ENCODE peak calls at places on chromosomes 13 and 19, in seven cellular contexts. K is SK-N-SH, H is vagina, S is GM23338, Y is GM12891, F is esophagus muscularis mucosa, V is sigmoid colon. R is an unnamed sample.

GRCh38 chr13:109447667-109448066 is 338.7 kb downstream of the IRS2 start:
- DNase-seq in K (no peak), H (no peak), S (no peak), Y (no peak), F (no peak), V (no peak), R (no peak)

GRCh38 chr13:50334944-50335343 is 319.7 kb downstream of the KCNRG start:
- DNase-seq in K (no peak), H (no peak), S (no peak), Y (no peak), F (no peak), V (no peak), R (no peak)

GRCh38 chr19:1847684-1848398 is 442 bp downstream of the REXO1 start:
- DNase-seq in K (peak), H (no peak), S (peak), Y (no peak), F (no peak), V (no peak), R (no peak)

GRCh38 chr13:24355103-24355502 is 45.7 kb downstream of the C1QTNF9 start:
- DNase-seq in K (no peak), H (no peak), S (no peak), Y (no peak), F (peak), V (no peak), R (no peak)

GRCh38 chr13:30880756-30881155 is 25.3 kb upstream of the MEDAG start:
- DNase-seq in K (no peak), H (peak), S (no peak), Y (no peak), F (no peak), V (no peak), R (no peak)

GRCh38 chr19:2848625-2849024 is 7.3 kb downstream of the ZNF555 start:
- DNase-seq in K (no peak), H (no peak), S (no peak), Y (no peak), F (no peak), V (no peak), R (no peak)

GRCh38 chr19:1618157-1619093 is 13.2 kb upstream of the UQCR11 start:
- DNase-seq in K (peak), H (no peak), S (peak), Y (peak), F (no peak), V (no peak), R (no peak)

GRCh38 chr13:97798836-97799235 is 154.6 kb upstream of the IPO5 start:
- DNase-seq in K (no peak), H (no peak), S (no peak), Y (no peak), F (no peak), V (no peak), R (no peak)

DNA sequence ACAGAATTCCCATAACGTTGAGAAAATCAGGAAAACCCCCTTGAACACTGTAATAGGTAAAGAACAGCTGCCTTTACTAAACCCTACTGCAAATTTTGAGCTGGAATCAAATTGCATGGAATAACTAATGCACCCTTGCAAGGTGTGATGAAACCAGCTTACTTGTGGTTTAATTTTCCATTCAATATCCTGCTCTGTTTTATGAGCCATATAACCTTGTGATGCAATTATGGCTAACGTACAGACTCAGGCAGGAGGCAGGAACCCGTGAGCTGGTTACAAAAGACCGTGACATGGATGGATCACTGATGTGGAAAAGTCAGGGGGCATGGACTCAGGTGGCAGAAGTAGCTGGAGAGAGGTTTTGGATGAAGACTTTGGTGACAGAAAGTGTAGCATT is 438.6 kb downstream of the COG6 start:
- DNase-seq in K (no peak), H (no peak), S (no peak), Y (no peak), F (no peak), V (no peak), R (no peak)
- TF ChIP-seq POLR2AphosphoS5 in K (no peak), H (no peak), S (no peak), Y (no peak), F (no peak), V (no peak), R (no peak)

GRCh38 chr19:55453861-55454260 is 7.6 kb downstream of the ISOC2 start:
- DNase-seq in K (no peak), H (no peak), S (no peak), Y (no peak), F (no peak), V (no peak), R (no peak)

GRCh38 chr19:55454787-55455243 is 6.6 kb downstream of the ISOC2 start:
- DNase-seq in K (peak), H (no peak), S (peak), Y (no peak), F (no peak), V (no peak), R (no peak)

GRCh38 chr19:55457683-55458457 is 3.6 kb downstream of the ISOC2 start:
- DNase-seq in K (no peak), H (no peak), S (no peak), Y (no peak), F (no peak), V (peak), R (no peak)

GRCh38 chr19:55456347-55456746 is 5.1 kb downstream of the ISOC2 start:
- DNase-seq in K (no peak), H (no peak), S (no peak), Y (no peak), F (no peak), V (no peak), R (no peak)

DNA sequence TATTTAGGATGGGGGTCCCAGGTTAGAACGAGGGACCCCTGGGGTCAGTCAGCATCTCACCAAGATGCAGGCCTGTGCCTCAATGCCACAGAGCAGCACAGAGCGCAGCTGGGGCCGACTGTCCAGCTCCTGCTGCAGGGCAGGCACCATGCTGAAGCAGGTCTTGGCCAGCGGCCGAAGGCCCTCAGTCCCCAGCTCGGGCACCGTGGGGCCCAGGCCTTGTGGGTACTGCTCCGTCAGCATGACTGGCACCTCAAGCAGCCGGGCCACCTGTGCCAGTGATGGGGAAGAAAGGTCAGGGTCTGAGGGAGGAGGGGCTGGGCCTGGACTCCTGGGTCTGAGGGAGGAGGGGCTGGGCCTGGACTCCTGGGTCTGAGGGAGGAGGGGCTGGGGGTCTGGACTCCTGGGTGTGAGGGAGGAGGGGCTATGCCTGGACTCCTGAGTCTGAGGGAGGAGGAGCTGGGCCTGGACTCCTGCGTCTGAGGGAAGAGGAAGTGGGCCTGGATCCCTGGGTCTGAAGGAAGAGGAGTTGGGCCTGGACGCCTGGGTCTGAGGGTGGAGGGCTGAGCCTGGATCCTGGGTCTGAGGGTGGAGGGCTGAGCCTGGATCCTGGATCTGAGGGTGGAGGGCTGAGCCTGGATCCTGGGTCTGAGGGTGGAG is 5.7 kb downstream of the ISOC2 start:
- DNase-seq in K (no peak), H (no peak), S (no peak), Y (no peak), F (no peak), V (no peak), R (no peak)
- TF ChIP-seq POLR2AphosphoS5 in K (no peak), H (no peak), S (no peak), Y (no peak), F (no peak), V (no peak), R (no peak)

GRCh38 chr19:14114854-14115253 is 2.7 kb downstream of the PRKACA start:
- DNase-seq in K (peak), H (no peak), S (peak), Y (no peak), F (no peak), V (peak), R (no peak)
- TF ChIP-seq POLR2AphosphoS5 in K (no peak), H (no peak), S (no peak), Y (no peak), F (no peak), V (no peak), R (no peak)

GRCh38 chr13:51449018-51449417 is 3.8 kb downstream of the INTS6 start:
- DNase-seq in K (no peak), H (no peak), S (no peak), Y (no peak), F (no peak), V (no peak), R (no peak)
- TF ChIP-seq POLR2AphosphoS5 in K (no peak), H (no peak), S (no peak), Y (no peak), F (no peak), V (no peak), R (no peak)

DNA sequence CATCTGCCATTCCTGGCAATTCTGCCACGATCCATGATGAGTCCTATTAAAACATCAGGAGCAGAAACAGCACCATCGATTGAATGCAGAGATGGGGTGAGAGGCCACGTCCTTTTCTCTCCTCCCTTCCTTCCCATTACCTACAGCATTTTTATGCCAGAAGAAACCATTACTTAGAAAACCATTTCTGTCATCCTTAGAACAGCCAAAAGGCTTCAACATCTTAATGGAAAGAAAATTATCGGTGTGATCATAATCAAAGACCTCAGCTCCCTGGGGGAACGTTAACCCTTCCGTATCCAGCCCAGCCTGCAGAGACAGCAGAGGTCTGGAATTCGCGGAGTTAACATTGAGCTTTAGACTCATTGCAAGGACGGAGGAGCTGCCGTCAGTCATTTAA is 55.9 kb upstream of the SIAH3 start:
- DNase-seq in K (no peak), H (no peak), S (no peak), Y (no peak), F (no peak), V (no peak), R (no peak)
- TF ChIP-seq POLR2AphosphoS5 in K (no peak), H (no peak), S (no peak), Y (no peak), F (no peak), V (no peak), R (no peak)

DNA sequence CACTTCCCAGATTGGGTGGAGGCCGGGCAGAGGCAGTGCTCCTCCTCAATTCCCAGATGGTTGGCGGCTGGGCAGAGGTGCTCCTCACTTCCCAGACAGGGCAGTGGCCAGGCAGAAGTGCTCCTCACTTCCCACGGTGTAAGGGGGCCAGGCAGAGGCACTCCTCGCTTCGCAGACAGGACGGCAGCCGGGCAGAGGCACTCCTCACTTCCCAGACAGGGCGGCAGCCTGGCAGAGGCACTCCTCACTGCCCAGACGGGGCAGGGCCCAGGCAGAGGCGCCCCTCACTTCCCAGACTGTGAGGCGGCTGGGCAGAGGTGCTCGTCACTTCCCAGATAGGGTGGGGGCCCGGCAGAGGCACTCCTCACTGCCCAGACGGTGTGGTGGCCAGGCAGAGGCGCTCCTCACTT is 36.6 kb upstream of the SLAIN1 start:
- DNase-seq in K (no peak), H (no peak), S (no peak), Y (no peak), F (no peak), V (no peak), R (no peak)
- TF ChIP-seq POLR2AphosphoS5 in K (no peak), H (no peak), S (no peak), Y (no peak), F (no peak), V (no peak), R (no peak)

GRCh38 chr13:36819064-36819810 is at the start of gene RFXAP:
- DNase-seq in K (peak), H (no peak), S (peak), Y (peak), F (peak), V (peak), R (peak)
- TF ChIP-seq POLR2AphosphoS5 in K (peak), H (peak), S (peak), Y (no peak), F (peak), V (peak), R (no peak)

DNA sequence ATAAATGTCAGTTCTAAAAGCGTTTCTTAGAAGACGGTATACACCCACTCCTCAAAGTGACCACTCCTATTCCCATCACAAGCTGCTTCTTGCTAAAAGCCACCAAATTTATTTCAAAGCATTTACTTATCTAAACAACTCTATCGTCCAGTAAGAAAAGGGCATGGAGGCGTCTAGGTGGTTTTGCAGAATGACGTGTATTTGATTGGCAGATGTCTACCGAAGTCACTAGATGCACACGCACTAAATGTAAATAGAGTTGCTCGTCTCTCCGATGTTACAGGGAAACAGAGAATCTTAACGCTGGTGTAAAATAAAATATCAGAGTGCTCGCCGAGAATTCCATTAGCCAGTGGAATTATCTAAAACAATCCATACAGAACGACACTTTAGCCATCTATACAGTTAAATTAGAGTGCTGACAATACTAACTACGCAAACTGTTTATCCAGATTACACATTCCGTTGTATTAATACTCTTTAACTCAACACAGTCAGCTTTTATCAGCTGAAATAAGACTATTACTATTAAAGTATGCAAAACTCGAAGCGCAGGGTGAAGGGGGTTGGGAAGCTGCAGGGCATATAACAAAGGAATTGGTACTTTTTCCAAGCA is 1.9 kb downstream of the KLF12 start:
- DNase-seq in K (no peak), H (no peak), S (peak), Y (no peak), F (no peak), V (no peak), R (no peak)
- TF ChIP-seq POLR2AphosphoS5 in K (no peak), H (no peak), S (no peak), Y (no peak), F (no peak), V (no peak), R (no peak)

GRCh38 chr19:54152878-54153524 is 6.5 kb downstream of the LENG1 start:
- DNase-seq in K (no peak), H (no peak), S (no peak), Y (no peak), F (no peak), V (no peak), R (no peak)

GRCh38 chr19:54156490-54156889 is 3.0 kb downstream of the LENG1 start:
- DNase-seq in K (no peak), H (no peak), S (no peak), Y (no peak), F (no peak), V (no peak), R (no peak)

GRCh38 chr19:54153731-54154326 is 5.7 kb downstream of the LENG1 start:
- DNase-seq in K (no peak), H (no peak), S (no peak), Y (no peak), F (no peak), V (no peak), R (no peak)

GRCh38 chr19:54155694-54156093 is 3.8 kb downstream of the LENG1 start:
- DNase-seq in K (no peak), H (no peak), S (peak), Y (no peak), F (no peak), V (no peak), R (no peak)

GRCh38 chr19:54154603-54155345 is 4.7 kb downstream of the LENG1 start:
- DNase-seq in K (no peak), H (no peak), S (no peak), Y (no peak), F (no peak), V (no peak), R (no peak)
- TF ChIP-seq POLR2AphosphoS5 in K (no peak), H (no peak), S (no peak), Y (no peak), F (no peak), V (no peak), R (no peak)

GRCh38 chr19:55053735-55054134 is 9.2 kb downstream of the RDH13 start:
- DNase-seq in K (no peak), H (no peak), S (no peak), Y (no peak), F (no peak), V (no peak), R (no peak)

GRCh38 chr19:55050749-55051532 is 12.0 kb downstream of the RDH13 start:
- DNase-seq in K (no peak), H (no peak), S (no peak), Y (no peak), F (no peak), V (no peak), R (no peak)

GRCh38 chr19:55058781-55059610 is 4.0 kb downstream of the RDH13 start:
- DNase-seq in K (no peak), H (no peak), S (peak), Y (no peak), F (no peak), V (no peak), R (no peak)

GRCh38 chr19:55056827-55057226 is 6.1 kb downstream of the RDH13 start:
- DNase-seq in K (no peak), H (no peak), S (no peak), Y (no peak), F (no peak), V (no peak), R (no peak)
- TF ChIP-seq POLR2AphosphoS5 in K (no peak), H (no peak), S (peak), Y (no peak), F (no peak), V (no peak), R (no peak)